ENCODE peak calls at places on chromosomes 5 and 9, in eight cellular contexts. Q is uterus, U is AG04450, Z is astrocyte of the spinal cord, S is mammary epithelial cell, N is natural killer cell, F is right lobe of liver, K is PC-3. A is an unnamed sample.

GRCh38 chr5:82387041-82387818 is 109.1 kb upstream of the RPS23 start:
- DNase-seq in Q (no peak), U (no peak), Z (peak; percentile 93), S (no peak), N (no peak), F (peak; percentile 66), K (peak; percentile 93), A (no peak)

GRCh38 chr9:34341659-34342266 is 12.4 kb downstream of the NUDT2 start:
- DNase-seq in Q (no peak), U (no peak), Z (no peak), S (no peak), N (no peak), F (no peak), K (no peak), A (no peak)

GRCh38 chr9:36192196-36192595 is 1.5 kb downstream of the CLTA start:
- DNase-seq in Q (no peak), U (no peak), Z (no peak), S (no peak), N (no peak), F (no peak), K (peak; percentile 40), A (no peak)

GRCh38 chr9:104209387-104209786 is 115.3 kb downstream of the SMC2 start:
- DNase-seq in Q (no peak), U (no peak), Z (no peak), S (no peak), N (no peak), F (no peak), K (no peak), A (no peak)

GRCh38 chr9:94514722-94515121 is 40.2 kb upstream of the PCAT7 start:
- DNase-seq in Q (no peak), U (no peak), Z (no peak), S (no peak), N (no peak), F (no peak), K (no peak), A (no peak)

GRCh38 chr5:73121109-73121443 is 701 bp downstream of the TMEM171 start:
- DNase-seq in Q (no peak), U (no peak), Z (no peak), S (no peak), N (no peak), F (no peak), K (peak; percentile 39), A (no peak)

GRCh38 chr5:130141689-130142320 is 237.5 kb downstream of the CHSY3 start:
- DNase-seq in Q (no peak), U (peak; percentile 10), Z (peak; percentile 47), S (peak; percentile 60), N (no peak), F (no peak), K (peak; percentile 55), A (no peak)

GRCh38 chr9:81759680-81760215 is 70.4 kb upstream of the TLE1 start:
- DNase-seq in Q (peak; percentile 51), U (peak; percentile 88), Z (peak; percentile 95), S (peak; percentile 68), N (no peak), F (no peak), K (peak; percentile 88), A (no peak)

GRCh38 chr9:886886-887285 is 45.4 kb downstream of the DMRT1 start:
- DNase-seq in Q (no peak), U (no peak), Z (no peak), S (no peak), N (no peak), F (no peak), K (no peak), A (no peak)
- TF ChIP-seq CTCF in Q (no peak), U (no peak), Z (no peak), S (no peak), N (no peak), F (no peak), K (no peak), A (no peak)

DNA sequence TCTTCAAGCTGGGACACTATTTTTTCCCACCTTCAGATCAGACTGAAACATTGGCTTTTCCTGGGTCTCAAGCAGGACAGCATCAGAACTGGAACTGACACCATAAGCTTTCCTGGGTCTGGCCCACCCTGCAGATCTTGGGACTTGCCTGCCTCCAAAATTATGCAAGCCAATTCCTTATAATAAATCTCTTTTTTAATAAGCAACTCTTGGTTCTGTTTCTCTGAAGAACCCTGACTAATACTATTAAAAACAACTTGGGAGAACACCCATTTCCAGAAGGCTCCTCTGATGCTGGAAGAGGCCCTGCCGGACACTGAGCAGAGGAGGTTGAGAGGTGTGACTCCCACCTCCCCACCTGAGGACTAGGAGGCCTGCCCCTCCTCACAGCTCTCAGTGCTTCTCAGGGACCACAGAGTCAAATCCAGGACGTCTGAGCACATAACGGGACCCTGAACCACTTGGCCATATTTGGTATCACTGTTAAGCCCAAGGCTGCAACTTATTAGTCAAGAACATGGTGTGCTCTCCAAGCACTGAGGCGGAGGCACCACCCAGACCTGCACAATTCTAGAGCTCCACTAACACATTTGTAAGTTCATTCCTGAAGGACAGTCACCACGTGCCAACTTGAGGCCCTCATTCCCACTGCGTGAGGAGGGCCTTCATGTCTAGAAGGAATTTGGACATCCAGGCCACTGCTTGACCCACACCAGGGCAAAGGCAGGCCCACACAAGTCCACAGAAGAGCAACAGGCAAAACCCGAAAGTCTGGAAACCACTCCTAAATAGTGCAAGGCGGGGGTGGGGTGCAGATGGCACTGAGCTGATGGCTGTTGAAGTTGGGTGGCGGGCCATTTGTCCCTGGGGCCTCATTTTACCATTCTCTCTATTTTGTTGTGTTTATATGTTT is 9.5 kb downstream of the SHC3 start:
- DNase-seq in Q (no peak), U (no peak), Z (no peak), S (peak; percentile 36), N (no peak), F (no peak), K (no peak), A (no peak)
- TF ChIP-seq CTCF in Q (no peak), U (no peak), Z (no peak), S (no peak), N (no peak), F (no peak), K (no peak), A (no peak)

GRCh38 chr9:38000332-38000731 is 68.7 kb downstream of the SHB start:
- DNase-seq in Q (no peak), U (no peak), Z (no peak), S (no peak), N (no peak), F (no peak), K (no peak), A (peak; percentile 67)
- TF ChIP-seq CTCF in Q (no peak), U (no peak), Z (peak; percentile 19), S (no peak), N (no peak), F (no peak), K (peak; percentile 43), A (no peak)

GRCh38 chr5:77970891-77971290 is 194.8 kb upstream of the TBCA start:
- DNase-seq in Q (no peak), U (no peak), Z (no peak), S (no peak), N (no peak), F (no peak), K (no peak), A (no peak)

GRCh38 chr5:77973253-77973609 is 197.1 kb upstream of the TBCA start:
- DNase-seq in Q (no peak), U (no peak), Z (no peak), S (no peak), N (no peak), F (no peak), K (no peak), A (no peak)

GRCh38 chr5:77971965-77972544 is 195.9 kb upstream of the TBCA start:
- DNase-seq in Q (no peak), U (no peak), Z (no peak), S (no peak), N (no peak), F (no peak), K (no peak), A (no peak)

GRCh38 chr5:77974576-77974975 is 198.4 kb upstream of the TBCA start:
- DNase-seq in Q (no peak), U (no peak), Z (no peak), S (no peak), N (no peak), F (no peak), K (no peak), A (no peak)

GRCh38 chr5:77972545-77973252 is 196.6 kb upstream of the TBCA start:
- DNase-seq in Q (no peak), U (no peak), Z (no peak), S (no peak), N (no peak), F (no peak), K (no peak), A (no peak)
- TF ChIP-seq CTCF in Q (no peak), U (peak; percentile 29), Z (peak; percentile 12), S (peak; percentile 2), N (no peak), F (peak; percentile 11), K (no peak), A (peak; percentile 50)

A was measured in chondrocyte.